ENCODE peak calls at places on chromosome 13, in nine cellular contexts. One of them, this sample, is unnamed.

GRCh38 chr13:78317030-78317429 is 286.3 kb downstream of the POU4F1 start:
- DNase-seq in left ventricle myocardium superior: no peak
- DNase-seq in globus pallidus: no peak
- DNase-seq in fibroblast of mammary gland: no peak
- DNase-seq in sciatic nerve: no peak
- DNase-seq in breast epithelium: no peak
- DNase-seq in RWPE1: peak
- DNase-seq in pons: peak
- DNase-seq in fibroblast of villous mesenchyme: no peak
- DNase-seq in this sample: no peak

GRCh38 chr13:31631071-31631470 is 108.3 kb upstream of the RXFP2 start:
- DNase-seq in left ventricle myocardium superior: no peak
- DNase-seq in globus pallidus: no peak
- DNase-seq in fibroblast of mammary gland: peak
- DNase-seq in sciatic nerve: no peak
- DNase-seq in breast epithelium: no peak
- DNase-seq in RWPE1: no peak
- DNase-seq in pons: no peak
- DNase-seq in fibroblast of villous mesenchyme: no peak
- DNase-seq in this sample: no peak

GRCh38 chr13:77544765-77545316 is 9.3 kb downstream of the SCEL start:
- DNase-seq in left ventricle myocardium superior: no peak
- DNase-seq in globus pallidus: no peak
- DNase-seq in fibroblast of mammary gland: no peak
- DNase-seq in sciatic nerve: no peak
- DNase-seq in breast epithelium: no peak
- DNase-seq in RWPE1: no peak
- DNase-seq in pons: no peak
- DNase-seq in fibroblast of villous mesenchyme: no peak
- DNase-seq in this sample: no peak

GRCh38 chr13:47638627-47639026 is 362.4 kb downstream of the SUCLA2 start:
- DNase-seq in left ventricle myocardium superior: no peak
- DNase-seq in globus pallidus: no peak
- DNase-seq in fibroblast of mammary gland: no peak
- DNase-seq in sciatic nerve: no peak
- DNase-seq in breast epithelium: no peak
- DNase-seq in RWPE1: no peak
- DNase-seq in pons: no peak
- DNase-seq in fibroblast of villous mesenchyme: no peak
- DNase-seq in this sample: no peak

GRCh38 chr13:30819136-30819875 is 84.0 kb downstream of the ALOX5AP start:
- DNase-seq in left ventricle myocardium superior: no peak
- DNase-seq in globus pallidus: no peak
- DNase-seq in fibroblast of mammary gland: no peak
- DNase-seq in sciatic nerve: no peak
- DNase-seq in breast epithelium: no peak
- DNase-seq in RWPE1: no peak
- DNase-seq in pons: no peak
- DNase-seq in fibroblast of villous mesenchyme: no peak
- DNase-seq in this sample: no peak

GRCh38 chr13:45916859-45917418 is 65.4 kb upstream of the SIAH3 start:
- DNase-seq in left ventricle myocardium superior: no peak
- DNase-seq in globus pallidus: no peak
- DNase-seq in fibroblast of mammary gland: no peak
- DNase-seq in sciatic nerve: no peak
- DNase-seq in breast epithelium: no peak
- DNase-seq in RWPE1: no peak
- DNase-seq in pons: no peak
- DNase-seq in fibroblast of villous mesenchyme: no peak
- DNase-seq in this sample: no peak

GRCh38 chr13:34340534-34340933 is 522.6 kb downstream of the RFC3 start:
- DNase-seq in left ventricle myocardium superior: no peak
- DNase-seq in globus pallidus: no peak
- DNase-seq in fibroblast of mammary gland: peak
- DNase-seq in sciatic nerve: no peak
- DNase-seq in breast epithelium: no peak
- DNase-seq in RWPE1: peak
- DNase-seq in pons: no peak
- DNase-seq in fibroblast of villous mesenchyme: peak
- DNase-seq in this sample: no peak

GRCh38 chr13:90205911-90206310 is 1141.6 kb upstream of the MIR17HG start:
- DNase-seq in left ventricle myocardium superior: no peak
- DNase-seq in globus pallidus: no peak
- DNase-seq in fibroblast of mammary gland: no peak
- DNase-seq in sciatic nerve: no peak
- DNase-seq in breast epithelium: no peak
- DNase-seq in RWPE1: no peak
- DNase-seq in pons: no peak
- DNase-seq in fibroblast of villous mesenchyme: no peak
- DNase-seq in this sample: no peak

GRCh38 chr13:76035711-76036110 is 399.6 kb downstream of the LMO7 start:
- DNase-seq in left ventricle myocardium superior: no peak
- DNase-seq in globus pallidus: no peak
- DNase-seq in fibroblast of mammary gland: peak
- DNase-seq in sciatic nerve: no peak
- DNase-seq in breast epithelium: no peak
- DNase-seq in RWPE1: no peak
- DNase-seq in pons: no peak
- DNase-seq in fibroblast of villous mesenchyme: peak
- DNase-seq in this sample: no peak

GRCh38 chr13:48158290-48158689 is 63.4 kb upstream of the MED4 start:
- DNase-seq in left ventricle myocardium superior: no peak
- DNase-seq in globus pallidus: no peak
- DNase-seq in fibroblast of mammary gland: no peak
- DNase-seq in sciatic nerve: no peak
- DNase-seq in breast epithelium: no peak
- DNase-seq in RWPE1: no peak
- DNase-seq in pons: no peak
- DNase-seq in fibroblast of villous mesenchyme: no peak
- DNase-seq in this sample: no peak

GRCh38 chr13:73945371-73945770 is 188.8 kb downstream of the KLF12 start:
- DNase-seq in left ventricle myocardium superior: no peak
- DNase-seq in globus pallidus: no peak
- DNase-seq in fibroblast of mammary gland: peak
- DNase-seq in sciatic nerve: no peak
- DNase-seq in breast epithelium: no peak
- DNase-seq in RWPE1: no peak
- DNase-seq in pons: no peak
- DNase-seq in fibroblast of villous mesenchyme: no peak
- DNase-seq in this sample: no peak

GRCh38 chr13:34044660-34045080 is 226.7 kb downstream of the RFC3 start:
- DNase-seq in left ventricle myocardium superior: no peak
- DNase-seq in globus pallidus: no peak
- DNase-seq in fibroblast of mammary gland: peak
- DNase-seq in sciatic nerve: no peak
- DNase-seq in breast epithelium: no peak
- DNase-seq in RWPE1: peak
- DNase-seq in pons: no peak
- DNase-seq in fibroblast of villous mesenchyme: peak
- DNase-seq in this sample: no peak

GRCh38 chr13:74093691-74094090 is 40.5 kb downstream of the KLF12 start:
- DNase-seq in left ventricle myocardium superior: no peak
- DNase-seq in globus pallidus: no peak
- DNase-seq in fibroblast of mammary gland: no peak
- DNase-seq in sciatic nerve: no peak
- DNase-seq in breast epithelium: no peak
- DNase-seq in RWPE1: no peak
- DNase-seq in pons: no peak
- DNase-seq in fibroblast of villous mesenchyme: no peak
- DNase-seq in this sample: no peak

GRCh38 chr13:36778083-36778671 is 40.8 kb upstream of the RFXAP start:
- DNase-seq in left ventricle myocardium superior: no peak
- DNase-seq in globus pallidus: no peak
- DNase-seq in fibroblast of mammary gland: peak
- DNase-seq in sciatic nerve: no peak
- DNase-seq in breast epithelium: no peak
- DNase-seq in RWPE1: no peak
- DNase-seq in pons: no peak
- DNase-seq in fibroblast of villous mesenchyme: peak
- DNase-seq in this sample: no peak

GRCh38 chr13:73939071-73939380 is 195.2 kb downstream of the KLF12 start:
- DNase-seq in left ventricle myocardium superior: no peak
- DNase-seq in globus pallidus: no peak
- DNase-seq in fibroblast of mammary gland: no peak
- DNase-seq in sciatic nerve: no peak
- DNase-seq in breast epithelium: no peak
- DNase-seq in RWPE1: no peak
- DNase-seq in pons: no peak
- DNase-seq in fibroblast of villous mesenchyme: no peak
- DNase-seq in this sample: no peak

GRCh38 chr13:79282976-79283375 is 123.1 kb downstream of the RBM26 start:
- DNase-seq in left ventricle myocardium superior: no peak
- DNase-seq in globus pallidus: no peak
- DNase-seq in fibroblast of mammary gland: peak
- DNase-seq in sciatic nerve: no peak
- DNase-seq in breast epithelium: no peak
- DNase-seq in RWPE1: peak
- DNase-seq in pons: no peak
- DNase-seq in fibroblast of villous mesenchyme: peak
- DNase-seq in this sample: no peak

GRCh38 chr13:111359237-111359915 is 38.9 kb downstream of the TEX29 start:
- DNase-seq in left ventricle myocardium superior: no peak
- DNase-seq in globus pallidus: no peak
- DNase-seq in fibroblast of mammary gland: peak
- DNase-seq in sciatic nerve: no peak
- DNase-seq in breast epithelium: no peak
- DNase-seq in RWPE1: no peak
- DNase-seq in pons: no peak
- DNase-seq in fibroblast of villous mesenchyme: no peak
- DNase-seq in this sample: no peak

GRCh38 chr13:76971215-76971614 is 20.7 kb upstream of the CLN5 start:
- DNase-seq in left ventricle myocardium superior: no peak
- DNase-seq in globus pallidus: no peak
- DNase-seq in fibroblast of mammary gland: no peak
- DNase-seq in sciatic nerve: no peak
- DNase-seq in breast epithelium: no peak
- DNase-seq in RWPE1: no peak
- DNase-seq in pons: no peak
- DNase-seq in fibroblast of villous mesenchyme: no peak
- DNase-seq in this sample: no peak

GRCh38 chr13:39349391-39349790 is 253.6 kb downstream of the LHFPL6 start:
- DNase-seq in left ventricle myocardium superior: no peak
- DNase-seq in globus pallidus: peak
- DNase-seq in fibroblast of mammary gland: no peak
- DNase-seq in sciatic nerve: no peak
- DNase-seq in breast epithelium: no peak
- DNase-seq in RWPE1: no peak
- DNase-seq in pons: peak
- DNase-seq in fibroblast of villous mesenchyme: no peak
- DNase-seq in this sample: no peak

GRCh38 chr13:50801087-50801931 is 42.2 kb downstream of the DLEU7 start:
- DNase-seq in left ventricle myocardium superior: no peak
- DNase-seq in globus pallidus: peak
- DNase-seq in fibroblast of mammary gland: peak
- DNase-seq in sciatic nerve: peak
- DNase-seq in breast epithelium: peak
- DNase-seq in RWPE1: peak
- DNase-seq in pons: peak
- DNase-seq in fibroblast of villous mesenchyme: peak
- DNase-seq in this sample: peak

GRCh38 chr13:48593551-48593950 is 60.2 kb upstream of the CYSLTR2 start:
- DNase-seq in left ventricle myocardium superior: no peak
- DNase-seq in globus pallidus: no peak
- DNase-seq in fibroblast of mammary gland: no peak
- DNase-seq in sciatic nerve: no peak
- DNase-seq in breast epithelium: no peak
- DNase-seq in RWPE1: no peak
- DNase-seq in pons: no peak
- DNase-seq in fibroblast of villous mesenchyme: no peak
- DNase-seq in this sample: no peak

GRCh38 chr13:100980171-100980570 is 305.6 kb upstream of the TMTC4 start:
- DNase-seq in left ventricle myocardium superior: no peak
- DNase-seq in globus pallidus: no peak
- DNase-seq in fibroblast of mammary gland: no peak
- DNase-seq in sciatic nerve: no peak
- DNase-seq in breast epithelium: no peak
- DNase-seq in RWPE1: no peak
- DNase-seq in pons: no peak
- DNase-seq in fibroblast of villous mesenchyme: no peak
- DNase-seq in this sample: no peak

GRCh38 chr13:40813662-40814454 is 24.4 kb downstream of the SLC25A15 start:
- DNase-seq in left ventricle myocardium superior: no peak
- DNase-seq in globus pallidus: no peak
- DNase-seq in fibroblast of mammary gland: peak
- DNase-seq in sciatic nerve: no peak
- DNase-seq in breast epithelium: no peak
- DNase-seq in RWPE1: peak
- DNase-seq in pons: no peak
- DNase-seq in fibroblast of villous mesenchyme: peak
- DNase-seq in this sample: no peak

GRCh38 chr13:37106642-37107041 is 1.2 kb upstream of the CSNK1A1L start:
- DNase-seq in left ventricle myocardium superior: no peak
- DNase-seq in globus pallidus: no peak
- DNase-seq in fibroblast of mammary gland: no peak
- DNase-seq in sciatic nerve: no peak
- DNase-seq in breast epithelium: no peak
- DNase-seq in RWPE1: no peak
- DNase-seq in pons: no peak
- DNase-seq in fibroblast of villous mesenchyme: no peak
- DNase-seq in this sample: no peak

GRCh38 chr13:49183672-49184315 is 36.3 kb upstream of the MLNR start:
- DNase-seq in left ventricle myocardium superior: no peak
- DNase-seq in globus pallidus: no peak
- DNase-seq in fibroblast of mammary gland: peak
- DNase-seq in sciatic nerve: no peak
- DNase-seq in breast epithelium: no peak
- DNase-seq in RWPE1: no peak
- DNase-seq in pons: no peak
- DNase-seq in fibroblast of villous mesenchyme: no peak
- DNase-seq in this sample: no peak

GRCh38 chr13:89401209-89401810 is 1730.1 kb downstream of the SLITRK5 start:
- DNase-seq in left ventricle myocardium superior: no peak
- DNase-seq in globus pallidus: peak
- DNase-seq in fibroblast of mammary gland: peak
- DNase-seq in sciatic nerve: no peak
- DNase-seq in breast epithelium: no peak
- DNase-seq in RWPE1: peak
- DNase-seq in pons: peak
- DNase-seq in fibroblast of villous mesenchyme: peak
- DNase-seq in this sample: no peak

GRCh38 chr13:40031031-40031430 is 375.6 kb downstream of the COG6 start:
- DNase-seq in left ventricle myocardium superior: no peak
- DNase-seq in globus pallidus: no peak
- DNase-seq in fibroblast of mammary gland: peak
- DNase-seq in sciatic nerve: no peak
- DNase-seq in breast epithelium: no peak
- DNase-seq in RWPE1: peak
- DNase-seq in pons: no peak
- DNase-seq in fibroblast of villous mesenchyme: peak
- DNase-seq in this sample: no peak

This sample was measured in natural killer cell.